ENCODE peak calls at places on chromosomes 5 and 9, in five cellular contexts. C is GM10248; O is dorsolateral prefrontal cortex; R is amygdala; Q is activated CD4-positive, alpha-beta T cell treated with anti-CD3 and anti-CD28 coated beads, Interleukin-2, amount 50 U/mL, for 24 hours. Z is an unnamed sample.

GRCh38 chr5:98771389-98772109 is 1.9 kb upstream of the RGMB start:
- DNase-seq in C (peak), O (peak), R (peak), Q (no peak), Z (peak)

GRCh38 chr9:127057970-127058644 is 64.3 kb downstream of the ANGPTL2 start:
- DNase-seq in C (no peak), O (peak), R (peak), Q (no peak), Z (no peak)

GRCh38 chr9:70392189-70392588 is 22.3 kb downstream of the KLF9 start:
- DNase-seq in C (no peak), O (no peak), R (no peak), Q (no peak), Z (peak)

GRCh38 chr5:94623026-94623425 is 4.6 kb downstream of the SLF1 start:
- DNase-seq in C (no peak), O (no peak), R (no peak), Q (no peak), Z (no peak)

GRCh38 chr5:119036101-119036762 is 34.7 kb upstream of the DMXL1 start:
- DNase-seq in C (no peak), O (no peak), R (no peak), Q (no peak), Z (peak)

GRCh38 chr9:69170231-69170630 is 3.8 kb upstream of the TJP2 start:
- DNase-seq in C (no peak), O (no peak), R (no peak), Q (no peak), Z (no peak)

GRCh38 chr5:137398175-137398574 is 101.0 kb downstream of the SPOCK1 start:
- DNase-seq in C (no peak), O (no peak), R (no peak), Q (no peak), Z (no peak)

GRCh38 chr5:61290815-61291214 is 41.2 kb upstream of the ZSWIM6 start:
- DNase-seq in C (no peak), O (no peak), R (no peak), Q (no peak), Z (peak)

GRCh38 chr5:17374157-17374556 is 123.9 kb upstream of the TAF11L2 start:
- DNase-seq in C (no peak), O (no peak), R (no peak), Q (no peak), Z (peak)

GRCh38 chr5:150119421-150120061 is 33.2 kb upstream of the CSF1R start:
- DNase-seq in C (no peak), O (no peak), R (peak), Q (no peak), Z (no peak)

GRCh38 chr9:68953771-68954170 is 60.1 kb downstream of the PRKACG start:
- DNase-seq in C (no peak), O (no peak), R (no peak), Q (no peak), Z (no peak)

GRCh38 chr5:168822745-168823281 is 243.6 kb upstream of the PANK3 start:
- DNase-seq in C (no peak), O (no peak), R (no peak), Q (no peak), Z (peak)

GRCh38 chr5:102223542-102224444 is 72.3 kb downstream of the SLCO4C1 start:
- DNase-seq in C (peak), O (no peak), R (no peak), Q (no peak), Z (peak)

GRCh38 chr5:68960469-68960868 is 133.3 kb upstream of the SLC30A5 start:
- DNase-seq in C (no peak), O (no peak), R (no peak), Q (no peak), Z (no peak)

GRCh38 chr5:171457208-171457981 is 37.9 kb downstream of the FGF18 start:
- DNase-seq in C (no peak), O (no peak), R (no peak), Q (no peak), Z (no peak)

GRCh38 chr9:126088336-126088735 is 238.3 kb upstream of the MVB12B start:
- DNase-seq in C (no peak), O (no peak), R (no peak), Q (no peak), Z (no peak)

GRCh38 chr5:147613359-147613758 is 103.5 kb upstream of the DPYSL3 start:
- DNase-seq in C (no peak), O (no peak), R (no peak), Q (no peak), Z (no peak)

GRCh38 chr9:104988539-104988938 is 60.6 kb upstream of the ABCA1 start:
- DNase-seq in C (no peak), O (no peak), R (no peak), Q (no peak), Z (no peak)

GRCh38 chr9:87792831-87793288 is 66.9 kb downstream of the CTSL start:
- DNase-seq in C (peak), O (peak), R (no peak), Q (no peak), Z (peak)

GRCh38 chr9:112569186-112569585 is 82.6 kb downstream of the KIAA1958 start:
- DNase-seq in C (no peak), O (no peak), R (no peak), Q (no peak), Z (peak)

Z was measured in Daoy.